ENCODE peak calls at places on chromosomes 3 and 15, in nine cellular contexts. C, E, G, H, V, W, O, N and X are unnamed samples.

GRCh38 chr3:192259661-192260060 is 467.7 kb downstream of the FGF12 start:
- DNase-seq in C (no peak), E (no peak), G (no peak), H (no peak), V (no peak), W (no peak), O (no peak), N (no peak), X (no peak)

GRCh38 chr15:68347392-68347791 is 69.8 kb downstream of the FEM1B start:
- DNase-seq in C (no peak), E (no peak), G (no peak), H (no peak), V (no peak), W (no peak), O (no peak), N (no peak), X (no peak)

GRCh38 chr15:101562428-101563059 is 73.0 kb upstream of the PCSK6 start:
- DNase-seq in C (no peak), E (no peak), G (no peak), H (no peak), V (no peak), W (no peak), O (no peak), N (no peak), X (no peak)

GRCh38 chr15:57533062-57533735 is 58.5 kb upstream of the MYZAP start:
- DNase-seq in C (no peak), E (no peak), G (no peak), H (no peak), V (no peak), W (no peak), O (no peak), N (no peak), X (no peak)

GRCh38 chr15:64247906-64248541 is 85.2 kb upstream of the PPIB start:
- DNase-seq in C (peak), E (no peak), G (peak), H (no peak), V (no peak), W (no peak), O (peak), N (no peak), X (no peak)

GRCh38 chr15:83113881-83114280 is 6.4 kb downstream of the TM6SF1 start:
- DNase-seq in C (no peak), E (no peak), G (no peak), H (no peak), V (no peak), W (no peak), O (no peak), N (no peak), X (no peak)

GRCh38 chr3:195236801-195237570 is 34.0 kb downstream of the XXYLT1 start:
- DNase-seq in C (no peak), E (no peak), G (no peak), H (no peak), V (no peak), W (peak), O (no peak), N (no peak), X (peak)

GRCh38 chr15:90934256-90934948 is 683 bp upstream of the UNC45A start:
- DNase-seq in C (peak), E (peak), G (peak), H (peak), V (peak), W (peak), O (peak), N (peak), X (peak)

GRCh38 chr3:191216510-191216909 is 17.5 kb downstream of the OSTN start:
- DNase-seq in C (no peak), E (no peak), G (no peak), H (no peak), V (no peak), W (no peak), O (no peak), N (no peak), X (no peak)

GRCh38 chr3:85384372-85384771 is 425.6 kb downstream of the CADM2 start:
- DNase-seq in C (no peak), E (no peak), G (no peak), H (no peak), V (no peak), W (no peak), O (no peak), N (no peak), X (no peak)

GRCh38 chr3:63355809-63356208 is 77.7 kb downstream of the SYNPR start:
- DNase-seq in C (no peak), E (no peak), G (no peak), H (no peak), V (no peak), W (no peak), O (no peak), N (no peak), X (no peak)

GRCh38 chr3:148866261-148866660 is 1.2 kb downstream of the CPA3 start:
- DNase-seq in C (no peak), E (no peak), G (no peak), H (no peak), V (no peak), W (no peak), O (no peak), N (no peak), X (no peak)

GRCh38 chr3:42489116-42489936 is 13.1 kb upstream of the VIPR1 start:
- DNase-seq in C (peak), E (no peak), G (no peak), H (no peak), V (no peak), W (no peak), O (no peak), N (no peak), X (peak)

GRCh38 chr15:91921188-91921820 is 67.8 kb downstream of the SLCO3A1 start:
- DNase-seq in C (no peak), E (no peak), G (no peak), H (no peak), V (no peak), W (no peak), O (no peak), N (no peak), X (no peak)

GRCh38 chr15:35934383-35935049 is 388.6 kb upstream of the DPH6 start:
- DNase-seq in C (no peak), E (no peak), G (no peak), H (no peak), V (no peak), W (no peak), O (no peak), N (no peak), X (no peak)

GRCh38 chr3:125418306-125418705 is 43.2 kb upstream of the ZNF148 start:
- DNase-seq in C (no peak), E (no peak), G (no peak), H (no peak), V (no peak), W (no peak), O (no peak), N (no peak), X (no peak)